ENCODE peak calls at places on chromosomes 2 and 18, in nine cellular contexts. I is hepatocyte; T is A549; Z is CD8-positive, alpha-beta memory T cell; W is right cardiac atrium; Y is CD4-positive, alpha-beta T cell; U is upper lobe of left lung; V is mesenchymal stem cell; F is heart right ventricle. D is an unnamed sample. For H3K9me3, the result is how much of the 10 kb centered on the place peaks cover.

GRCh38 chr2:96580771-96581170 is 44.2 kb downstream of the ARID5A start:
- DNase-seq in W (no peak), F (no peak), I (peak), U (no peak), T (peak), Z (no peak), Y (no peak), V (no peak), D (no peak)

GRCh38 chr18:58385472-58385871 is 243.4 kb downstream of the ALPK2 start:
- DNase-seq in F (no peak), V (no peak), I (no peak), Z (no peak), Y (no peak), T (no peak), W (no peak), U (peak), D (no peak)

GRCh38 chr18:9563326-9563725 is 51.0 kb downstream of the PPP4R1 start:
- DNase-seq in I (no peak), V (no peak), U (no peak), W (no peak), T (no peak), F (no peak), Y (no peak), Z (no peak), D (no peak)

GRCh38 chr2:240018071-240018750 is 6.9 kb downstream of the NDUFA10 start:
- DNase-seq in U (no peak), T (no peak), Y (no peak), Z (no peak), V (no peak), F (no peak), W (no peak), I (no peak), D (no peak)

GRCh38 chr18:3368193-3368592 is 81.8 kb upstream of the TGIF1 start:
- DNase-seq in T (no peak), Y (no peak), F (no peak), Z (no peak), V (peak), I (no peak), U (no peak), W (no peak), D (no peak)

GRCh38 chr2:237540823-237541222 is 25.6 kb upstream of the PRLH start:
- DNase-seq in F (peak), I (no peak), W (peak), V (no peak), Y (no peak), T (peak), Z (no peak), U (no peak), D (no peak)

GRCh38 chr2:165762723-165763122 is 31.3 kb downstream of the GALNT3 start:
- DNase-seq in V (no peak), W (no peak), Y (no peak), T (no peak), I (no peak), Z (no peak), U (no peak), F (no peak), D (no peak)

GRCh38 chr18:27750014-27750413 is 426.9 kb downstream of the CDH2 start:
- DNase-seq in W (peak), V (peak), Y (no peak), U (no peak), Z (no peak), F (peak), T (peak), I (peak), D (peak)

GRCh38 chr2:156892449-156893335 is 364.8 kb upstream of the GALNT5 start:
- DNase-seq in W (no peak), T (peak), I (peak), F (no peak), V (peak), Z (no peak), Y (no peak), U (no peak), D (no peak)

GRCh38 chr2:127404466-127405251 is 13.6 kb upstream of the PROC start:
- DNase-seq in T (no peak), Y (no peak), V (no peak), Z (no peak), U (no peak), F (no peak), I (no peak), W (peak), D (no peak)

GRCh38 chr18:3250237-3251107 is 2.9 kb downstream of the MYL12A start:
- DNase-seq in Y (no peak), W (no peak), Z (no peak), I (no peak), U (no peak), T (no peak), F (no peak), V (peak), D (no peak)

GRCh38 chr2:41710944-41711343 is 336.9 kb upstream of the PKDCC start:
- DNase-seq in Z (no peak), V (no peak), F (no peak), W (no peak), I (no peak), Y (no peak), T (no peak), U (no peak), D (no peak)

GRCh38 chr2:1653137-1653789 is 91.1 kb downstream of the PXDN start:
- DNase-seq in F (peak), I (no peak), Z (no peak), Y (no peak), T (no peak), V (peak), W (peak), U (no peak), D (no peak)

GRCh38 chr2:96143848-96144480 is 1.3 kb downstream of the DUSP2 start:
- DNase-seq in W (no peak), U (no peak), V (no peak), F (no peak), Z (peak), T (peak), I (no peak), Y (no peak), D (peak)

GRCh38 chr2:109604597-109604996 is 9.2 kb downstream of the SEPTIN10 start:
- DNase-seq in W (no peak), T (peak), U (no peak), F (no peak), V (peak), I (peak), Y (no peak), Z (no peak), D (no peak)

GRCh38 chr2:192194866-192195547 is at the start of gene TMEFF2:
- DNase-seq in F (peak), U (peak), I (peak), Y (no peak), W (peak), T (peak), V (peak), Z (no peak), D (no peak)

GRCh38 chr2:145184741-145185671 is 665.1 kb upstream of the ZEB2 start:
- DNase-seq in Y (no peak), F (no peak), Z (no peak), I (no peak), U (no peak), W (no peak), T (no peak), V (peak), D (no peak)

GRCh38 chr18:62574776-62575175 is 52.0 kb downstream of the ZCCHC2 start:
- DNase-seq in V (no peak), U (no peak), Y (no peak), I (no peak), Z (no peak), W (no peak), F (no peak), T (no peak), D (no peak)

GRCh38 chr2:30798536-30798991 is 8.7 kb downstream of the CAPN13 start:
- DNase-seq in V (no peak), F (no peak), W (no peak), I (no peak), Z (no peak), U (no peak), T (no peak), Y (no peak), D (no peak)

GRCh38 chr2:240386321-240386720 is 49.1 kb upstream of the GPC1 start:
- DNase-seq in U (peak), Y (no peak), T (no peak), V (no peak), F (no peak), I (peak), W (peak), Z (no peak), D (peak)

GRCh38 chr2:179860255-179861026 is 971 bp downstream of the ZNF385B start:
- DNase-seq in T (no peak), Z (no peak), F (no peak), U (peak), I (no peak), W (peak), Y (no peak), V (peak), D (peak)

GRCh38 chr2:84029903-84030559 is 429.0 kb downstream of the SUCLG1 start:
- DNase-seq in T (no peak), V (no peak), Y (no peak), W (no peak), Z (no peak), U (no peak), F (no peak), I (no peak), D (no peak)

GRCh38 chr2:159209341-159210306 is 76.9 kb downstream of the WDSUB1 start:
- DNase-seq in W (no peak), F (no peak), Z (peak), I (no peak), Y (peak), V (no peak), U (peak), T (no peak), D (no peak)

GRCh38 chr2:185567940-185568339 is 170.7 kb upstream of the FSIP2 start:
- DNase-seq in U (no peak), F (no peak), W (no peak), I (no peak), T (peak), Y (no peak), Z (no peak), V (no peak), D (no peak)

GRCh38 chr2:151175857-151176256 is 85.8 kb downstream of the RBM43 start:
- DNase-seq in U (no peak), T (no peak), Z (no peak), V (no peak), F (no peak), W (no peak), I (no peak), Y (no peak), D (no peak)

GRCh38 chr2:58900664-58901063 is 659.5 kb upstream of the FANCL start:
- DNase-seq in U (no peak), Y (no peak), T (no peak), Z (no peak), I (no peak), F (no peak), W (no peak), V (no peak), D (no peak)

GRCh38 chr18:31920326-31920725 is 22.6 kb downstream of the TRAPPC8 start:
- DNase-seq in Z (no peak), Y (no peak), T (no peak), U (no peak), V (no peak), I (no peak), W (no peak), F (no peak), D (no peak)

GRCh38 chr2:170715062-170715931 is at the start of gene SP5:
- DNase-seq in U (peak), W (peak), V (peak), I (peak), F (peak), Z (no peak), Y (no peak), T (peak), D (peak)
- H3K9me3 ChIP-seq in U (under half), W (under half), V (under half), I (under half), F (under half), Z (under half), Y (under half), T (under half), D (under half)

GRCh38 chr2:2942906-2943305 is 434.7 kb downstream of the EIPR1 start:
- DNase-seq in F (no peak), V (no peak), W (no peak), U (no peak), T (no peak), Z (no peak), Y (no peak), I (no peak), D (no peak)
- H3K9me3 ChIP-seq in F (under half), V (under half), W (under half), U (under half), T (under half), Z (under half), Y (under half), I (under half), D (under half)

GRCh38 chr2:215207041-215207440 is 68.6 kb upstream of the ABCA12 start:
- DNase-seq in Y (no peak), V (no peak), F (no peak), W (no peak), I (no peak), Z (no peak), U (no peak), T (no peak), D (no peak)

GRCh38 chr2:215215637-215216036 is 77.2 kb upstream of the ABCA12 start:
- DNase-seq in U (no peak), T (no peak), I (no peak), F (no peak), V (no peak), Y (no peak), W (no peak), Z (no peak), D (no peak)

GRCh38 chr2:215205787-215206186 is 67.4 kb upstream of the ABCA12 start:
- DNase-seq in Y (no peak), Z (no peak), U (no peak), T (no peak), F (no peak), I (no peak), W (no peak), V (no peak), D (no peak)

GRCh38 chr2:215207791-215208367 is 69.5 kb upstream of the ABCA12 start:
- DNase-seq in Z (no peak), V (no peak), F (no peak), W (peak), U (peak), T (no peak), Y (no peak), I (no peak), D (peak)

DNA sequence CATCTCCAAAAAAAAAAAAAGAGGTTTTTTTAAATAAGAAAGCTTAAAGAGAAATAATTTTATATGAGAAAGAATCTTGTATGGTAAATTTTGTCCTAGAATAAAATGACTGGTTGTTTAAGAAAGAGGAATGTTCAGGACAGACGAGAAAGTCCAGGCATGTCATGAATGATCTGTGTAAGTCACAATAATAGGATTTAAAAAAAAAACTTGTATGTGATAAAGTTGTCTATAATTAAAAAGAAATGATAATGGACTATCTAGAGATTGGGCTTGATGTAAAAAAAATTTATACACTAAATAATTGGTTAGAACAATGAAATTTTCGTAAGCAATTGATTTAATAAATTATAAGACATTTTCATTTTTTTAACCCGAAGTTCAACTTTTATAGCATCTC is 71.7 kb upstream of the ABCA12 start:
- DNase-seq in V (no peak), Y (no peak), U (no peak), I (no peak), Z (no peak), T (no peak), W (no peak), F (no peak), D (no peak)
- H3K9me3 ChIP-seq in V (under half), Y (under half), U (under half), I (under half), Z (under half), T (under half), W (under half), F (under half), D (under half)

GRCh38 chr2:168915433-168916328 is 14.6 kb downstream of the G6PC2 start:
- DNase-seq in F (no peak), V (no peak), W (no peak), Z (no peak), I (no peak), T (no peak), Y (no peak), U (no peak), D (no peak)
- H3K9me3 ChIP-seq in F (under half), V (under half), W (under half), Z (under half), I (under half), T (under half), Y (under half), U (under half), D (under half)

GRCh38 chr2:190782264-190782663 is 98.4 kb upstream of the GLS start:
- DNase-seq in Y (no peak), F (no peak), T (no peak), U (no peak), I (no peak), W (no peak), Z (no peak), V (no peak), D (no peak)
- H3K9me3 ChIP-seq in Y (under half), F (under half), T (under half), U (under half), I (under half), W (under half), Z (under half), V (under half), D (under half)

GRCh38 chr2:65489269-65489668 is 56.9 kb upstream of the SPRED2 start:
- DNase-seq in U (no peak), W (no peak), T (no peak), Z (no peak), V (no peak), Y (no peak), I (peak), F (no peak), D (no peak)

GRCh38 chr2:65486802-65487201 is 54.4 kb upstream of the SPRED2 start:
- DNase-seq in U (no peak), I (no peak), F (no peak), V (no peak), W (no peak), T (no peak), Z (no peak), Y (no peak), D (no peak)

GRCh38 chr2:65490222-65490621 is 57.8 kb upstream of the SPRED2 start:
- DNase-seq in U (no peak), Z (no peak), F (no peak), I (no peak), W (no peak), V (no peak), T (no peak), Y (no peak), D (no peak)

GRCh38 chr2:65487404-65487803 is 55.0 kb upstream of the SPRED2 start:
- DNase-seq in V (no peak), F (no peak), U (no peak), T (no peak), Z (no peak), Y (no peak), W (no peak), I (no peak), D (no peak)

GRCh38 chr2:65488527-65488926 is 56.1 kb upstream of the SPRED2 start:
- DNase-seq in V (no peak), Z (no peak), U (no peak), W (no peak), F (no peak), I (no peak), T (no peak), Y (no peak), D (no peak)
- H3K9me3 ChIP-seq in V (under half), Z (under half), U (under half), W (under half), F (under half), I (under half), T (half or more), Y (under half), D (under half)

GRCh38 chr2:195696012-195696411 is 39.0 kb downstream of the SLC39A10 start:
- DNase-seq in Y (no peak), T (no peak), W (no peak), F (no peak), I (no peak), Z (no peak), V (no peak), U (no peak), D (no peak)
- H3K9me3 ChIP-seq in Y (under half), T (under half), W (under half), F (under half), I (under half), Z (under half), V (under half), U (under half), D (under half)

GRCh38 chr2:6846540-6846939 is 19.2 kb downstream of the CMPK2 start:
- DNase-seq in T (no peak), F (no peak), W (no peak), U (no peak), Z (no peak), I (no peak), V (no peak), Y (no peak), D (no peak)
- H3K9me3 ChIP-seq in T (under half), F (under half), W (under half), U (half or more), Z (under half), I (under half), V (half or more), Y (half or more), D (under half)